ENCODE peak calls at places on chromosomes 12 and 14, in ten cellular contexts. V, R, J, I, Z, G, O, U, P and B are unnamed samples.

GRCh38 chr12:111361073-111361716 is 7.7 kb downstream of the PHETA1 start:
- DNase-seq in V (no peak), R (no peak), J (no peak), I (no peak), Z (no peak), G (no peak), O (no peak), U (no peak), P (no peak), B (no peak)

GRCh38 chr12:49748800-49749199 is 7.4 kb downstream of the TMBIM6 start:
- DNase-seq in V (no peak), R (no peak), J (no peak), I (no peak), Z (no peak), G (no peak), O (no peak), U (no peak), P (no peak), B (no peak)

GRCh38 chr12:108559748-108560147 is 1.2 kb downstream of the SART3 start:
- DNase-seq in V (no peak), R (no peak), J (no peak), I (no peak), Z (no peak), G (no peak), O (no peak), U (no peak), P (no peak), B (no peak)

GRCh38 chr14:105433161-105433605 is 13.6 kb downstream of the MTA1 start:
- DNase-seq in V (no peak), R (no peak), J (no peak), I (no peak), Z (no peak), G (no peak), O (no peak), U (no peak), P (no peak), B (no peak)

GRCh38 chr14:60815371-60815770 is 80.8 kb downstream of the MNAT1 start:
- DNase-seq in V (peak), R (no peak), J (no peak), I (no peak), Z (no peak), G (peak), O (no peak), U (peak), P (no peak), B (no peak)

GRCh38 chr12:9049520-9050133 is 60.3 kb downstream of the KLRG1 start:
- DNase-seq in V (peak), R (peak), J (peak), I (no peak), Z (no peak), G (peak), O (no peak), U (peak), P (no peak), B (peak)

GRCh38 chr14:54202288-54202687 is 194.5 kb upstream of the CDKN3 start:
- DNase-seq in V (no peak), R (no peak), J (no peak), I (no peak), Z (no peak), G (peak), O (no peak), U (no peak), P (no peak), B (no peak)

GRCh38 chr12:3283137-3283680 is 206.0 kb downstream of the TSPAN9 start:
- DNase-seq in V (no peak), R (no peak), J (no peak), I (no peak), Z (no peak), G (no peak), O (no peak), U (no peak), P (no peak), B (no peak)

GRCh38 chr14:78310263-78310662 is 140.1 kb downstream of the NRXN3 start:
- DNase-seq in V (no peak), R (no peak), J (no peak), I (no peak), Z (no peak), G (no peak), O (no peak), U (no peak), P (peak), B (no peak)

GRCh38 chr12:59472273-59472672 is 123.6 kb upstream of the SLC16A7 start:
- DNase-seq in V (peak), R (no peak), J (no peak), I (no peak), Z (no peak), G (no peak), O (no peak), U (peak), P (no peak), B (no peak)

GRCh38 chr12:42692749-42693148 is 103.2 kb upstream of the PRICKLE1 start:
- DNase-seq in V (no peak), R (no peak), J (no peak), I (no peak), Z (no peak), G (no peak), O (no peak), U (no peak), P (no peak), B (no peak)

GRCh38 chr14:68089146-68089715 is 269.7 kb downstream of the RAD51B start:
- DNase-seq in V (no peak), R (no peak), J (no peak), I (no peak), Z (no peak), G (no peak), O (no peak), U (no peak), P (peak), B (no peak)

GRCh38 chr12:109875572-109876131 is 4.7 kb downstream of the GLTP start:
- DNase-seq in V (no peak), R (no peak), J (no peak), I (no peak), Z (no peak), G (no peak), O (no peak), U (no peak), P (no peak), B (no peak)

GRCh38 chr14:63993992-63994391 is 141.2 kb downstream of the SYNE2 start:
- DNase-seq in V (no peak), R (no peak), J (no peak), I (no peak), Z (peak), G (no peak), O (no peak), U (no peak), P (no peak), B (no peak)

GRCh38 chr14:22225526-22226133 is 363.4 kb downstream of the DAD1 start:
- DNase-seq in V (no peak), R (peak), J (peak), I (no peak), Z (no peak), G (peak), O (no peak), U (no peak), P (no peak), B (peak)

GRCh38 chr12:107593713-107594381 is 91.8 kb upstream of the PWP1 start:
- DNase-seq in V (peak), R (no peak), J (peak), I (no peak), Z (no peak), G (peak), O (no peak), U (no peak), P (no peak), B (no peak)

GRCh38 chr12:118189761-118190181 is 53.8 kb downstream of the PEBP1 start:
- DNase-seq in V (no peak), R (peak), J (peak), I (no peak), Z (no peak), G (peak), O (no peak), U (no peak), P (peak), B (peak)

GRCh38 chr14:50844397-50844796 is 13.4 kb upstream of the NIN start:
- DNase-seq in V (no peak), R (no peak), J (peak), I (no peak), Z (no peak), G (peak), O (no peak), U (no peak), P (no peak), B (no peak)

GRCh38 chr12:53612978-53613377 is 13.2 kb downstream of the ATF7 start:
- DNase-seq in V (no peak), R (no peak), J (no peak), I (no peak), Z (no peak), G (no peak), O (no peak), U (no peak), P (no peak), B (no peak)

GRCh38 chr14:77123381-77124344 is 17.9 kb downstream of the ZDHHC22 start:
- DNase-seq in V (no peak), R (no peak), J (no peak), I (no peak), Z (peak), G (no peak), O (no peak), U (no peak), P (peak), B (no peak)

GRCh38 chr14:72518809-72519377 is 375.0 kb downstream of the DPF3 start:
- DNase-seq in V (peak), R (no peak), J (no peak), I (no peak), Z (no peak), G (no peak), O (peak), U (peak), P (no peak), B (no peak)

GRCh38 chr14:72538387-72538786 is 355.5 kb downstream of the DPF3 start:
- DNase-seq in V (no peak), R (no peak), J (no peak), I (no peak), Z (no peak), G (no peak), O (no peak), U (no peak), P (no peak), B (no peak)

GRCh38 chr12:104750061-104750460 is 208.0 kb downstream of the SLC41A2 start:
- DNase-seq in V (peak), R (peak), J (peak), I (no peak), Z (peak), G (peak), O (no peak), U (peak), P (no peak), B (peak)

GRCh38 chr14:48086516-48086915 is 411.1 kb upstream of the MDGA2 start:
- DNase-seq in V (peak), R (no peak), J (no peak), I (no peak), Z (no peak), G (no peak), O (no peak), U (no peak), P (no peak), B (no peak)

GRCh38 chr14:31578266-31578665 is 17.1 kb downstream of the NUBPL start:
- DNase-seq in V (no peak), R (peak), J (no peak), I (no peak), Z (no peak), G (no peak), O (no peak), U (no peak), P (no peak), B (no peak)

GRCh38 chr12:4648499-4649357 is at the start of the genes AKAP3 and NDUFA9:
- DNase-seq in V (peak), R (peak), J (peak), I (peak), Z (peak), G (peak), O (peak), U (peak), P (peak), B (peak)

GRCh38 chr12:124661382-124661781 is 94.0 kb upstream of the NCOR2 start:
- DNase-seq in V (no peak), R (no peak), J (no peak), I (no peak), Z (no peak), G (peak), O (no peak), U (no peak), P (no peak), B (no peak)

GRCh38 chr12:56431850-56432249 is 17.4 kb downstream of the TIMELESS start:
- DNase-seq in V (no peak), R (no peak), J (no peak), I (no peak), Z (no peak), G (no peak), O (no peak), U (no peak), P (no peak), B (no peak)

GRCh38 chr12:92505373-92506340 is 197.1 kb upstream of the PLEKHG7 start:
- DNase-seq in V (peak), R (peak), J (no peak), I (peak), Z (peak), G (peak), O (no peak), U (peak), P (peak), B (no peak)